ENCODE peak calls at places on chromosomes 4 and X, in four cellular contexts. G, R, A and W are unnamed samples.

GRCh38 chr4:71209161-71209560 is 129.7 kb upstream of the SLC4A4 start:
- DNase-seq in G (no peak), R (peak; percentile 52), A (no peak), W (no peak)

GRCh38 chr4:107153228-107153627 is 117.1 kb upstream of the DKK2 start:
- DNase-seq in G (no peak), R (peak; percentile 9), A (no peak), W (peak; percentile 56)

GRCh38 chr4:158208931-158209640 is 1.2 kb upstream of the TMEM144 start:
- DNase-seq in G (peak; percentile 46), R (no peak), A (no peak), W (no peak)

GRCh38 chrX:135707880-135708279 is 5.6 kb upstream of the CT45A1 start:
- DNase-seq in G (peak; percentile 42), R (no peak), A (peak; percentile 32), W (peak; percentile 7)

GRCh38 chr4:122412547-122412946 is 33.7 kb downstream of the ADAD1 start:
- DNase-seq in G (no peak), R (peak; percentile 61), A (peak; percentile 21), W (no peak)

GRCh38 chr4:22237155-22237751 is 278.6 kb downstream of the ADGRA3 start:
- DNase-seq in G (peak; percentile 81), R (peak; percentile 4), A (peak; percentile 37), W (no peak)

GRCh38 chrX:96909291-96909690 is 25.6 kb downstream of the RPA4 start:
- DNase-seq in G (no peak), R (peak; percentile 40), A (no peak), W (peak; percentile 64)

GRCh38 chr4:116016201-116016600 is 902.8 kb upstream of the NDST4 start:
- DNase-seq in G (peak; percentile 54), R (peak; percentile 18), A (peak; percentile 92), W (no peak)

GRCh38 chr4:68361146-68361589 is 11.3 kb upstream of the YTHDC1 start:
- DNase-seq in G (no peak), R (peak; percentile 60), A (peak; percentile 94), W (no peak)

GRCh38 chrX:150730719-150731118 is 37.5 kb downstream of the MTMR1 start:
- DNase-seq in G (no peak), R (peak; percentile 37), A (no peak), W (no peak)

GRCh38 chr4:176838611-176839411 is 46.1 kb upstream of the VEGFC start:
- DNase-seq in G (no peak), R (peak; percentile 64), A (peak; percentile 70), W (peak; percentile 77)

GRCh38 chrX:10617186-10617963 is 3.0 kb downstream of the MID1 start:
- DNase-seq in G (no peak), R (no peak), A (peak; percentile 28), W (no peak)

GRCh38 chrX:96387801-96388200 is 296.8 kb upstream of the DIAPH2 start:
- DNase-seq in G (no peak), R (no peak), A (no peak), W (no peak)

GRCh38 chr4:166282081-166282770 is 409.2 kb downstream of the TLL1 start:
- DNase-seq in G (no peak), R (peak; percentile 2), A (peak; percentile 65), W (no peak)

GRCh38 chr4:24433515-24434192 is 150.7 kb downstream of the DHX15 start:
- DNase-seq in G (no peak), R (no peak), A (no peak), W (no peak)

GRCh38 chr4:145565328-145565727 is 53.9 kb upstream of the MMAA start:
- DNase-seq in G (peak; percentile 29), R (no peak), A (no peak), W (no peak)

GRCh38 chr4:123667496-123667895 is 270.9 kb downstream of the SPRY1 start:
- DNase-seq in G (no peak), R (peak; percentile 74), A (peak; percentile 90), W (no peak)

GRCh38 chr4:53680168-53680567 is 88.9 kb upstream of the LNX1 start:
- DNase-seq in G (no peak), R (no peak), A (no peak), W (no peak)

GRCh38 chr4:65665951-65666523 is 4.3 kb downstream of the EPHA5 start:
- DNase-seq in G (no peak), R (no peak), A (peak; percentile 71), W (no peak)

GRCh38 chr4:102627831-102628523 is 126.8 kb downstream of the NFKB1 start:
- DNase-seq in G (no peak), R (peak; percentile 15), A (peak; percentile 91), W (peak; percentile 68)

GRCh38 chr4:4613641-4614286 is 71.9 kb upstream of the STX18 start:
- DNase-seq in G (no peak), R (no peak), A (no peak), W (no peak)

GRCh38 chr4:130851932-130852331 is 1756.0 kb downstream of the C4orf33 start:
- DNase-seq in G (no peak), R (no peak), A (no peak), W (no peak)

GRCh38 chrX:87167841-87168240 is 349.8 kb upstream of the KLHL4 start:
- DNase-seq in G (no peak), R (no peak), A (no peak), W (no peak)

GRCh38 chrX:11770320-11770719 is 12.3 kb downstream of the MSL3 start:
- DNase-seq in G (peak; percentile 63), R (peak; percentile 69), A (peak; percentile 59), W (peak; percentile 51)

GRCh38 chrX:85504381-85504780 is 124.9 kb upstream of the POF1B start:
- DNase-seq in G (no peak), R (no peak), A (no peak), W (no peak)

GRCh38 chr4:25756503-25756902 is 100.9 kb downstream of the SLC34A2 start:
- DNase-seq in G (no peak), R (no peak), A (no peak), W (no peak)

DNA sequence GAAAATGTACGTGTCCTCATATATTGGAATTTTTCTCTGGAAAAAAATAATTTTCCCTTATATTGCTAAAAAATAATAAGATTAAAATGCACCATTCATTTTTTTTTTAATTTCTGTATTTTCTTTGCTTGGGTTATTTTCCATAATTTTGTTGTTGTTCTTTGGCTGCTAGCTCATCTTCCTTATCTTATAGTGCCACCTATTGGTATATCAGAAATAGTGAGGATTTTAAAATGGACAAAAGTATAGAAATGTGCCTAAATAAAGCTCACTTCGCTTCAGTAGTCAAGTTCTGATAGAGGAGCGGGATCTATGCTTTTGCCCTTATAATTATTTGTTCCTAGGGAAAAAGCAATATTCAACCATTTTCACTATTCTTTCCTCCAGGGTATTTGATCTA is 134.8 kb downstream of the NAP1L3 start:
- DNase-seq in G (peak; percentile 25), R (no peak), A (peak; percentile 25), W (no peak)
- TF ChIP-seq EZH2 in G (no peak), R (no peak), A (no peak), W (no peak)

DNA sequence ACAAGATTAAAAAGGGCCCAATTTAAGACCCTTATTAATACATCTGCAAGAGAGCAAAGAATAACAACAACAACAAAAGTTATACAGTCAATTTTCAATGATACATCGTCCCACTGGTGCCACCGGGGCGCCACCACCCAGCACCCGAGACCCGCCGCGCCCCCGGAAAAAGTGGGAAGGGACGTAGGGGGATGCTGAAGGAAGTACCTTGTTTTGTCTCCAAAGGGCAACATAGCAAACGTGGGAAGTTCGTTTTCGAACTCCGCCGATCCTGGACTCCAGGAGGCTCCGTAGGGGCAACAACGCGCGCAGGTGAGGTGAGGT is 1.7 kb downstream of the PDE5A start:
- DNase-seq in G (no peak), R (no peak), A (no peak), W (no peak)
- H2AFZ ChIP-seq in G (peak overlapping the region; percentile 80), R (peak overlapping the region; percentile 45), A (peak overlapping the region; percentile 98), W (peak overlapping the region; percentile 100)

GRCh38 chr4:12852338-12853307 is 631.5 kb downstream of the RAB28 start:
- DNase-seq in G (peak; percentile 77), R (peak; percentile 74), A (peak; percentile 73), W (peak; percentile 49)
- TF ChIP-seq CTCF in G (peak; percentile 78), R (peak; percentile 60), A (peak; percentile 70), W (peak; percentile 25)

GRCh38 chr4:7960790-7961655 is 21.4 kb upstream of the AFAP1 start:
- DNase-seq in G (no peak), R (peak; percentile 99), A (peak; percentile 37), W (peak; percentile 96)

GRCh38 chr4:7957113-7957656 is 17.5 kb upstream of the AFAP1 start:
- DNase-seq in G (no peak), R (peak; percentile 23), A (no peak), W (peak; percentile 83)

GRCh38 chr4:7959066-7959465 is 19.4 kb upstream of the AFAP1 start:
- DNase-seq in G (no peak), R (no peak), A (no peak), W (no peak)

GRCh38 chr4:7962609-7963508 is 23.2 kb upstream of the AFAP1 start:
- DNase-seq in G (no peak), R (no peak), A (no peak), W (no peak)

GRCh38 chr4:7960017-7960789 is 20.5 kb upstream of the AFAP1 start:
- DNase-seq in G (no peak), R (no peak), A (no peak), W (no peak)
- TF ChIP-seq EZH2 in G (no peak), R (no peak), A (no peak), W (no peak)

GRCh38 chrX:19174401-19175025 is 52.2 kb upstream of the ADGRG2 start:
- DNase-seq in G (no peak), R (peak; percentile 66), A (peak; percentile 91), W (peak; percentile 2)
- H2AFZ ChIP-seq in G (no peak overlapping the region), R (no peak overlapping the region), A (peak overlapping the region; percentile 43), W (no peak overlapping the region)